ENCODE peak calls at places on chromosome 7, in six cellular contexts. U is HT1080, Q is NCI-H1105 treated with DMSO at 0.1 percent for 48 hours, E is cardiac fibroblast, C is LHCN-M2, T is heart left ventricle. S is an unnamed sample.

GRCh38 chr7:2510909-2511768 is 8.4 kb upstream of the LFNG start:
- DNase-seq in U (no peak), Q (no peak), E (no peak), C (no peak), T (no peak), S (no peak)

GRCh38 chr7:150378115-150378852 is 846 bp upstream of the ZNF775 start:
- DNase-seq in U (peak), Q (peak), E (peak), C (peak), T (peak), S (peak)

GRCh38 chr7:16915405-16915804 is 33.6 kb upstream of the AGR3 start:
- DNase-seq in U (peak), Q (no peak), E (peak), C (peak), T (no peak), S (peak)

GRCh38 chr7:141460781-141461715 is 90.2 kb upstream of the AGK start:
- DNase-seq in U (no peak), Q (peak), E (no peak), C (no peak), T (no peak), S (no peak)

GRCh38 chr7:113144839-113145238 is 26.5 kb upstream of the SMIM30 start:
- DNase-seq in U (no peak), Q (no peak), E (no peak), C (no peak), T (no peak), S (no peak)

GRCh38 chr7:22200238-22200637 is 156.7 kb downstream of the RAPGEF5 start:
- DNase-seq in U (no peak), Q (no peak), E (no peak), C (no peak), T (no peak), S (no peak)

GRCh38 chr7:18384491-18385143 is 110.9 kb upstream of the HDAC9 start:
- DNase-seq in U (no peak), Q (no peak), E (no peak), C (no peak), T (no peak), S (peak)

GRCh38 chr7:42945821-42946615 is 13.8 kb downstream of the MRPL32 start:
- DNase-seq in U (no peak), Q (no peak), E (no peak), C (no peak), T (no peak), S (no peak)

GRCh38 chr7:146937836-146938235 is 821.2 kb downstream of the CNTNAP2 start:
- DNase-seq in U (no peak), Q (no peak), E (no peak), C (no peak), T (no peak), S (peak)

S was measured in kidney tubule cell.